ENCODE peak calls at places on chromosomes 6 and 20, in eight cellular contexts. E is cardiac muscle cell; B is tibial nerve; M is left ventricle myocardium inferior; F is esophagus squamous epithelium; I is CD8-positive, alpha-beta T cell; V is iPS DF 6.9; O is heart right ventricle. C is an unnamed sample.

GRCh38 chr6:161169690-161170089 is 104.2 kb downstream of the AGPAT4 start:
- DNase-seq in M (no peak), F (no peak), I (no peak), O (no peak), B (peak; percentile 60), E (peak; percentile 52), V (no peak), C (no peak)

GRCh38 chr6:152368761-152369624 is 268.2 kb downstream of the SYNE1 start:
- DNase-seq in E (peak; percentile 59), V (no peak), O (peak; percentile 23), F (no peak), B (no peak), I (no peak), M (peak; percentile 59), C (no peak)

GRCh38 chr6:14810021-14810420 is 435.8 kb upstream of the JARID2 start:
- DNase-seq in B (no peak), I (no peak), F (no peak), V (no peak), M (no peak), E (no peak), O (no peak), C (no peak)

GRCh38 chr20:13199279-13199678 is 21.8 kb upstream of the ISM1 start:
- DNase-seq in O (no peak), M (no peak), V (no peak), B (no peak), I (no peak), E (no peak), F (no peak), C (no peak)

GRCh38 chr6:44453146-44453545 is 65.6 kb downstream of the CDC5L start:
- DNase-seq in E (no peak), I (no peak), F (no peak), B (no peak), M (no peak), V (no peak), O (no peak), C (no peak)

GRCh38 chr6:100796049-100796823 is 84.9 kb downstream of the ASCC3 start:
- DNase-seq in M (no peak), I (no peak), V (no peak), E (no peak), O (no peak), B (no peak), F (no peak), C (no peak)

GRCh38 chr20:7090001-7090400 is 322.5 kb downstream of the BMP2 start:
- DNase-seq in O (no peak), B (no peak), M (no peak), I (no peak), V (no peak), F (no peak), E (no peak), C (no peak)

GRCh38 chr6:27505209-27506027 is 32.5 kb upstream of the ZNF184 start:
- DNase-seq in F (no peak), O (no peak), E (peak; percentile 27), B (peak; percentile 47), V (peak; percentile 64), I (peak; percentile 26), M (no peak), C (peak; percentile 48)

GRCh38 chr20:458766-459165 is 3.6 kb downstream of the TBC1D20 start:
- DNase-seq in F (no peak), V (no peak), M (no peak), E (no peak), O (no peak), I (no peak), B (no peak), C (no peak)

GRCh38 chr6:69061066-69061465 is 426.0 kb downstream of the ADGRB3 start:
- DNase-seq in B (no peak), V (no peak), E (no peak), M (no peak), F (no peak), O (no peak), I (no peak), C (no peak)

GRCh38 chr6:3759656-3760245 is 8.2 kb upstream of the PXDC1 start:
- DNase-seq in F (no peak), E (peak; percentile 56), V (no peak), I (no peak), B (no peak), M (no peak), O (no peak), C (peak; percentile 55)

GRCh38 chr20:40955326-40955725 is 73.3 kb upstream of the TOP1 start:
- DNase-seq in O (no peak), E (no peak), I (no peak), F (no peak), V (no peak), M (no peak), B (no peak), C (no peak)

GRCh38 chr6:111730835-111731234 is 125.2 kb upstream of the TRAF3IP2 start:
- DNase-seq in O (peak; percentile 58), V (no peak), B (peak; percentile 49), M (peak; percentile 45), E (no peak), I (no peak), F (no peak), C (no peak)

GRCh38 chr6:72552938-72553337 is 68.9 kb upstream of the KCNQ5 start:
- DNase-seq in I (no peak), E (peak; percentile 22), F (no peak), O (no peak), V (no peak), M (no peak), B (no peak), C (peak; percentile 34)

GRCh38 chr6:43916091-43916923 is 146.3 kb downstream of the VEGFA start:
- DNase-seq in I (no peak), E (peak; percentile 72), V (no peak), F (no peak), O (no peak), M (no peak), B (no peak), C (no peak)

GRCh38 chr6:135274561-135275293 is 93.6 kb downstream of the MYB start:
- DNase-seq in B (no peak), E (no peak), I (no peak), M (no peak), V (no peak), F (no peak), O (no peak), C (no peak)

DNA sequence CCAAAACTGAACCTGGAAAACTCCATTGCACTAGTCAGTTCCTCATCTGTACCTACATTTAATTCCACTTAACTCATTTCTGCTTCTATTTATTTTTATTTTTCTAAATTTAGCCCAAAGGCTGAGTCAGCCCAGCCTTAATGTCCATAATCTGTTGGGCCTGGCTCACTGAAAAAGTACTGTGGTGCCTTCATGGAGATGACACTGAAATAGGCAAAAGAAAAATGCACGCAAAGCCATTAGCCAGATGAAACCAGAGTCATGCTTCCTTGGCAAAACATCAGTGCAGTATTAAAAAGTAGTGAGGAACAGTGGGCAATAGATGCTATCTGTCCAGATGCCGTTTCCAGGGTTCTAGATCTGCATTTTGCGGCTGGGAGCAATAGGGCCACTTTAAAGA is 14.7 kb upstream of the PLCB4 start:
- DNase-seq in E (no peak), I (no peak), M (no peak), O (no peak), F (no peak), V (no peak), B (no peak), C (peak; percentile 61)
- H3K27ac ChIP-seq in E (no peak overlapping the region), I (no peak overlapping the region), M (no peak overlapping the region), O (no peak overlapping the region), F (no peak overlapping the region), V (no peak overlapping the region), B (no peak overlapping the region), C (peak overlapping the region; percentile 50)

GRCh38 chr20:9261781-9262180 is 192.9 kb downstream of the PLCB4 start:
- DNase-seq in I (no peak), O (no peak), B (no peak), E (no peak), F (no peak), V (no peak), M (no peak), C (no peak)
- H3K4me3 ChIP-seq in I (no peak overlapping the region), O (no peak overlapping the region), B (no peak overlapping the region), E (no peak overlapping the region), F (no peak overlapping the region), V (no peak overlapping the region), M (no peak overlapping the region), C (no peak overlapping the region)

GRCh38 chr6:140636237-140636636 is 1261.8 kb upstream of the CITED2 start:
- DNase-seq in B (no peak), E (no peak), F (no peak), V (no peak), I (no peak), M (no peak), O (no peak), C (no peak)

GRCh38 chr6:140641412-140641811 is 1267.0 kb upstream of the CITED2 start:
- DNase-seq in I (no peak), B (no peak), M (no peak), F (no peak), O (no peak), E (no peak), V (no peak), C (no peak)

DNA sequence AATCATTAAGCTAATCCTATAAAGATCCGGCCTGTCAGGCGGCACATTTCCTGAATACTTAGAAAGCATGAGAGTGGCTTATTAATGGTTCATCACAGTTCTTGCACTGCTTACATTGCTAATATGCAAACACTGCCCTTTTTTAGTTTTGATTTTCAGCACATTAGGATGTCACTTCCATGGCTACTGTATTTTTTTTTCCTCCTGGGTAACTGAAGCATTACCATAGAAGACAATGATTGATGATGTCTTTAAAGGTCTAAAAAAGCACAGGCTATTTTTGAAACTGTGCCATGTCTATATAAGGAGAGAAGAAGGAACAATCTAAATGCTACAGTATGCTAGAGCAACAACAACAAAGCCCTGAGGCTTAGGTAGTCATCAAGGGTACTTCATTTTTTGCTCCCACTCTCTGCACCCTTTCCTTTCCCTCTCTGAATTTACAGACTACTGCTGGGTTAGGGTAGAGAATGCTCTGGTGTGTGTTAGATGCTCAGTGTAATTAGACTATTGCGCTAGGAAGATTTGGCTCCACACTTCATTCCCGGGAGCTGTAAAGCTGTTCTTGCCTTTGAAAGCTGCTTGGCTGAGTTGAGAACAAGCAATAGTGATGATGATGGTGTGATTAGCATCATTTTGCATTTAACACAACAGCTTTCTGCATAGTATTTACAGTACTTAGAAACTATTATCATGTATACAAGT is 1262.4 kb upstream of the CITED2 start:
- DNase-seq in B (no peak), F (no peak), V (peak; percentile 18), M (no peak), I (no peak), O (no peak), E (no peak), C (no peak)
- H3K27ac ChIP-seq in B (no peak overlapping the region), F (no peak overlapping the region), V (no peak overlapping the region), M (no peak overlapping the region), I (no peak overlapping the region), O (no peak overlapping the region), E (peak overlapping the region; percentile 97), C (no peak overlapping the region)

DNA sequence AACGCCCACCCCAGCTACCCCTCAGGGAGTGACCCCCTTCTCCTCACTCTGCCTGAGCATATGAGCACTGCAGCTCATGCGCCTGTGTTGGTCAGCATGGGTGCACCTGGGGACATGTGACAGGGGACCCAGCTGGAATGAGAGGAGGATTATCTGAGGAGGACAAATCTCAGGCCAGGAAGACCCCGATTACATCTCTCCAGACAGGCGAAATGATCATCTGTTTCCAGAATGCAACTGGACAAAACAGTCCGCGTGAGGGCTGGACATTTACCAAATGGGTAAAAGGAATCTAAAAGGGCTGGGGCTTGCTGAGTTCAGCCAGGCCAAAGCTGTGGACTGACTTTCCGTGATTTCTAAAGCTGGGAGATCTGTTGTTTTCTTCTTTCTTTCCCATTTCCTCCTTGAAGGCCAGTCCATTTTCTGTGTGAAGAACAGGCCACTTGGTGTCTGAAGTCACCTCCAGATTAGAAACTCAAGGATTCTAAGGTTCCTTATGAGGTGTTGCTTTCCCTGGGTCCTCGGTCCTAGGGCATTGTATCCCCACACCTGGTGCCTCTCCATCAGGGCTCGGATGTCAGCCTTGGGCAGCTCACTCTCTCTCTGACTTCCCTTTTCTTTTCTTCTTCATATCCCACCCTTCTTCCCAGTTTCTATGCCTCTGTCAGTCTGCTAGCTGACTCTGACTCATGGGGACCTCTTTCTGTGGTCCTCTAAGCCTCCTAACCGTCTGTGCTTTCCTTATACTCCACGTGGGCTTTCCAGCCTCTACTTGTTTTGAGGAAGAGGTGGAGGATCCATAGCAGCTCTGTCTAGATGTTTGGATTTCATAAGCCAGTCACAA is 8.2 kb upstream of the PLTP start:
- DNase-seq in B (no peak), I (no peak), M (no peak), O (no peak), E (peak; percentile 94), V (no peak), F (no peak), C (no peak)
- H3K4me3 ChIP-seq in B (no peak overlapping the region), I (no peak overlapping the region), M (peak overlapping the region; percentile 37), O (no peak overlapping the region), E (no peak overlapping the region), V (no peak overlapping the region), F (no peak overlapping the region), C (no peak overlapping the region)